ENCODE peak calls at places on chromosomes 5 and 9, in nine cellular contexts. One of them, this sample, is unnamed.

GRCh38 chr9:91220491-91221135 is 141.1 kb downstream of the AUH start:
- DNase-seq in epithelial cell of esophagus: peak; percentile 16
- DNase-seq in fibroblast of the conjunctiva: no peak
- DNase-seq in renal cortical epithelial cell: no peak
- DNase-seq in choroid plexus epithelial cell: peak; percentile 73
- DNase-seq in NCI-H1105: no peak
- DNase-seq in stimulated activated naive CD4-positive, alpha-beta T cell: no peak
- DNase-seq in GM20000: no peak
- DNase-seq in effector memory CD8-positive, alpha-beta T cell: no peak
- DNase-seq in this sample: no peak

GRCh38 chr9:32350682-32351081 is 33.8 kb upstream of the ACO1 start:
- DNase-seq in stimulated activated naive CD4-positive, alpha-beta T cell: no peak
- DNase-seq in choroid plexus epithelial cell: peak; percentile 58
- DNase-seq in effector memory CD8-positive, alpha-beta T cell: no peak
- DNase-seq in GM20000: no peak
- DNase-seq in renal cortical epithelial cell: peak; percentile 41
- DNase-seq in epithelial cell of esophagus: peak; percentile 47
- DNase-seq in NCI-H1105: peak; percentile 20
- DNase-seq in fibroblast of the conjunctiva: peak; percentile 1
- DNase-seq in this sample: peak; percentile 38

GRCh38 chr5:155154973-155155372 is 141.4 kb downstream of the KIF4B start:
- DNase-seq in GM20000: no peak
- DNase-seq in epithelial cell of esophagus: no peak
- DNase-seq in NCI-H1105: no peak
- DNase-seq in renal cortical epithelial cell: no peak
- DNase-seq in effector memory CD8-positive, alpha-beta T cell: no peak
- DNase-seq in choroid plexus epithelial cell: no peak
- DNase-seq in stimulated activated naive CD4-positive, alpha-beta T cell: no peak
- DNase-seq in fibroblast of the conjunctiva: no peak
- DNase-seq in this sample: no peak

GRCh38 chr9:15735083-15735974 is 182.5 kb downstream of the CCDC171 start:
- DNase-seq in fibroblast of the conjunctiva: peak; percentile 91
- DNase-seq in choroid plexus epithelial cell: peak; percentile 95
- DNase-seq in epithelial cell of esophagus: peak; percentile 92
- DNase-seq in stimulated activated naive CD4-positive, alpha-beta T cell: no peak
- DNase-seq in renal cortical epithelial cell: peak; percentile 90
- DNase-seq in NCI-H1105: no peak
- DNase-seq in GM20000: no peak
- DNase-seq in effector memory CD8-positive, alpha-beta T cell: no peak
- DNase-seq in this sample: peak; percentile 57

GRCh38 chr5:3904584-3904983 is 309.0 kb downstream of the IRX1 start:
- DNase-seq in GM20000: no peak
- DNase-seq in fibroblast of the conjunctiva: no peak
- DNase-seq in epithelial cell of esophagus: no peak
- DNase-seq in NCI-H1105: no peak
- DNase-seq in renal cortical epithelial cell: no peak
- DNase-seq in effector memory CD8-positive, alpha-beta T cell: no peak
- DNase-seq in choroid plexus epithelial cell: no peak
- DNase-seq in stimulated activated naive CD4-positive, alpha-beta T cell: no peak
- DNase-seq in this sample: no peak

GRCh38 chr9:4235951-4236804 is 63.7 kb downstream of the GLIS3 start:
- DNase-seq in epithelial cell of esophagus: peak; percentile 76
- DNase-seq in effector memory CD8-positive, alpha-beta T cell: no peak
- DNase-seq in stimulated activated naive CD4-positive, alpha-beta T cell: no peak
- DNase-seq in fibroblast of the conjunctiva: no peak
- DNase-seq in NCI-H1105: no peak
- DNase-seq in GM20000: peak; percentile 11
- DNase-seq in choroid plexus epithelial cell: peak; percentile 80
- DNase-seq in renal cortical epithelial cell: peak; percentile 100
- DNase-seq in this sample: peak; percentile 93

GRCh38 chr9:131951905-131952304 is 127.8 kb downstream of the MED27 start:
- DNase-seq in epithelial cell of esophagus: no peak
- DNase-seq in effector memory CD8-positive, alpha-beta T cell: no peak
- DNase-seq in renal cortical epithelial cell: no peak
- DNase-seq in GM20000: no peak
- DNase-seq in NCI-H1105: no peak
- DNase-seq in fibroblast of the conjunctiva: peak; percentile 9
- DNase-seq in choroid plexus epithelial cell: peak; percentile 63
- DNase-seq in stimulated activated naive CD4-positive, alpha-beta T cell: no peak
- DNase-seq in this sample: no peak

GRCh38 chr9:92100237-92100911 is 14.8 kb downstream of the SPTLC1 start:
- DNase-seq in effector memory CD8-positive, alpha-beta T cell: no peak
- DNase-seq in choroid plexus epithelial cell: peak; percentile 87
- DNase-seq in renal cortical epithelial cell: peak; percentile 89
- DNase-seq in fibroblast of the conjunctiva: peak; percentile 51
- DNase-seq in stimulated activated naive CD4-positive, alpha-beta T cell: no peak
- DNase-seq in NCI-H1105: no peak
- DNase-seq in GM20000: no peak
- DNase-seq in epithelial cell of esophagus: peak; percentile 93
- DNase-seq in this sample: peak; percentile 84

GRCh38 chr5:81768960-81769452 is 18.1 kb upstream of the SSBP2 start:
- DNase-seq in NCI-H1105: no peak
- DNase-seq in effector memory CD8-positive, alpha-beta T cell: no peak
- DNase-seq in epithelial cell of esophagus: peak; percentile 93
- DNase-seq in choroid plexus epithelial cell: peak; percentile 91
- DNase-seq in fibroblast of the conjunctiva: peak; percentile 79
- DNase-seq in stimulated activated naive CD4-positive, alpha-beta T cell: no peak
- DNase-seq in renal cortical epithelial cell: peak; percentile 92
- DNase-seq in GM20000: no peak
- DNase-seq in this sample: peak; percentile 78

GRCh38 chr5:40497573-40497972 is 182.1 kb upstream of the PTGER4 start:
- DNase-seq in NCI-H1105: no peak
- DNase-seq in effector memory CD8-positive, alpha-beta T cell: no peak
- DNase-seq in GM20000: no peak
- DNase-seq in epithelial cell of esophagus: peak; percentile 38
- DNase-seq in renal cortical epithelial cell: peak; percentile 44
- DNase-seq in fibroblast of the conjunctiva: no peak
- DNase-seq in choroid plexus epithelial cell: peak; percentile 65
- DNase-seq in stimulated activated naive CD4-positive, alpha-beta T cell: no peak
- DNase-seq in this sample: peak; percentile 75

GRCh38 chr9:88251903-88252302 is 113.6 kb upstream of the SPATA31C2 start:
- DNase-seq in epithelial cell of esophagus: no peak
- DNase-seq in stimulated activated naive CD4-positive, alpha-beta T cell: no peak
- DNase-seq in renal cortical epithelial cell: no peak
- DNase-seq in NCI-H1105: no peak
- DNase-seq in fibroblast of the conjunctiva: no peak
- DNase-seq in effector memory CD8-positive, alpha-beta T cell: no peak
- DNase-seq in choroid plexus epithelial cell: no peak
- DNase-seq in GM20000: no peak
- DNase-seq in this sample: no peak

GRCh38 chr9:131809941-131810344 is 70.1 kb upstream of the RAPGEF1 start:
- DNase-seq in choroid plexus epithelial cell: peak; percentile 4
- DNase-seq in fibroblast of the conjunctiva: no peak
- DNase-seq in GM20000: no peak
- DNase-seq in renal cortical epithelial cell: no peak
- DNase-seq in stimulated activated naive CD4-positive, alpha-beta T cell: no peak
- DNase-seq in effector memory CD8-positive, alpha-beta T cell: no peak
- DNase-seq in epithelial cell of esophagus: peak; percentile 52
- DNase-seq in NCI-H1105: no peak
- DNase-seq in this sample: no peak

GRCh38 chr9:35967042-35967441 is 9.1 kb upstream of the OR2S2 start:
- DNase-seq in stimulated activated naive CD4-positive, alpha-beta T cell: no peak
- DNase-seq in effector memory CD8-positive, alpha-beta T cell: no peak
- DNase-seq in fibroblast of the conjunctiva: no peak
- DNase-seq in epithelial cell of esophagus: no peak
- DNase-seq in NCI-H1105: no peak
- DNase-seq in renal cortical epithelial cell: no peak
- DNase-seq in GM20000: no peak
- DNase-seq in choroid plexus epithelial cell: no peak
- DNase-seq in this sample: no peak

GRCh38 chr9:99859395-99859980 is 37.8 kb downstream of the NR4A3 start:
- DNase-seq in stimulated activated naive CD4-positive, alpha-beta T cell: no peak
- DNase-seq in effector memory CD8-positive, alpha-beta T cell: no peak
- DNase-seq in NCI-H1105: no peak
- DNase-seq in renal cortical epithelial cell: no peak
- DNase-seq in epithelial cell of esophagus: peak; percentile 32
- DNase-seq in GM20000: no peak
- DNase-seq in fibroblast of the conjunctiva: no peak
- DNase-seq in choroid plexus epithelial cell: no peak
- DNase-seq in this sample: no peak

GRCh38 chr5:126745259-126745992 is 31.5 kb upstream of the LMNB1 start:
- DNase-seq in renal cortical epithelial cell: peak; percentile 28
- DNase-seq in choroid plexus epithelial cell: no peak
- DNase-seq in effector memory CD8-positive, alpha-beta T cell: no peak
- DNase-seq in GM20000: no peak
- DNase-seq in fibroblast of the conjunctiva: no peak
- DNase-seq in NCI-H1105: no peak
- DNase-seq in stimulated activated naive CD4-positive, alpha-beta T cell: no peak
- DNase-seq in epithelial cell of esophagus: no peak
- DNase-seq in this sample: peak; percentile 32

GRCh38 chr5:127076730-127077129 is 3.4 kb upstream of the C5orf63 start:
- DNase-seq in NCI-H1105: no peak
- DNase-seq in epithelial cell of esophagus: peak; percentile 29
- DNase-seq in fibroblast of the conjunctiva: no peak
- DNase-seq in renal cortical epithelial cell: peak; percentile 72
- DNase-seq in GM20000: no peak
- DNase-seq in stimulated activated naive CD4-positive, alpha-beta T cell: no peak
- DNase-seq in choroid plexus epithelial cell: peak; percentile 76
- DNase-seq in effector memory CD8-positive, alpha-beta T cell: no peak
- DNase-seq in this sample: peak; percentile 47

GRCh38 chr5:179278119-179278518 is 67.1 kb downstream of the ADAMTS2 start:
- DNase-seq in stimulated activated naive CD4-positive, alpha-beta T cell: no peak
- DNase-seq in NCI-H1105: no peak
- DNase-seq in effector memory CD8-positive, alpha-beta T cell: no peak
- DNase-seq in renal cortical epithelial cell: no peak
- DNase-seq in choroid plexus epithelial cell: peak; percentile 54
- DNase-seq in epithelial cell of esophagus: no peak
- DNase-seq in fibroblast of the conjunctiva: no peak
- DNase-seq in GM20000: no peak
- DNase-seq in this sample: no peak

GRCh38 chr5:134175874-134176522 is 752 bp downstream of the SKP1 start:
- DNase-seq in GM20000: no peak
- DNase-seq in fibroblast of the conjunctiva: no peak
- DNase-seq in choroid plexus epithelial cell: peak; percentile 39
- DNase-seq in renal cortical epithelial cell: peak; percentile 18
- DNase-seq in NCI-H1105: no peak
- DNase-seq in epithelial cell of esophagus: peak; percentile 44
- DNase-seq in stimulated activated naive CD4-positive, alpha-beta T cell: peak; percentile 47
- DNase-seq in effector memory CD8-positive, alpha-beta T cell: no peak
- DNase-seq in this sample: no peak

GRCh38 chr9:112911736-112912135 is 21.1 kb upstream of the SLC46A2 start:
- DNase-seq in GM20000: no peak
- DNase-seq in effector memory CD8-positive, alpha-beta T cell: no peak
- DNase-seq in NCI-H1105: no peak
- DNase-seq in renal cortical epithelial cell: no peak
- DNase-seq in epithelial cell of esophagus: no peak
- DNase-seq in choroid plexus epithelial cell: no peak
- DNase-seq in stimulated activated naive CD4-positive, alpha-beta T cell: no peak
- DNase-seq in fibroblast of the conjunctiva: no peak
- DNase-seq in this sample: no peak

GRCh38 chr9:12921621-12922020 is 146.8 kb downstream of the LURAP1L start:
- DNase-seq in NCI-H1105: no peak
- DNase-seq in stimulated activated naive CD4-positive, alpha-beta T cell: no peak
- DNase-seq in fibroblast of the conjunctiva: no peak
- DNase-seq in choroid plexus epithelial cell: peak; percentile 57
- DNase-seq in effector memory CD8-positive, alpha-beta T cell: no peak
- DNase-seq in renal cortical epithelial cell: no peak
- DNase-seq in epithelial cell of esophagus: no peak
- DNase-seq in GM20000: no peak
- DNase-seq in this sample: no peak

GRCh38 chr9:126420148-126420547 is 93.5 kb downstream of the MVB12B start:
- DNase-seq in epithelial cell of esophagus: no peak
- DNase-seq in choroid plexus epithelial cell: no peak
- DNase-seq in fibroblast of the conjunctiva: no peak
- DNase-seq in renal cortical epithelial cell: no peak
- DNase-seq in NCI-H1105: no peak
- DNase-seq in effector memory CD8-positive, alpha-beta T cell: no peak
- DNase-seq in GM20000: no peak
- DNase-seq in stimulated activated naive CD4-positive, alpha-beta T cell: no peak
- DNase-seq in this sample: no peak

GRCh38 chr5:119031905-119032304 is 39.0 kb upstream of the DMXL1 start:
- DNase-seq in choroid plexus epithelial cell: no peak
- DNase-seq in epithelial cell of esophagus: peak; percentile 57
- DNase-seq in stimulated activated naive CD4-positive, alpha-beta T cell: no peak
- DNase-seq in GM20000: peak; percentile 49
- DNase-seq in NCI-H1105: no peak
- DNase-seq in effector memory CD8-positive, alpha-beta T cell: no peak
- DNase-seq in fibroblast of the conjunctiva: no peak
- DNase-seq in renal cortical epithelial cell: peak; percentile 72
- DNase-seq in this sample: peak; percentile 17

GRCh38 chr5:134101686-134102439 is 12.6 kb upstream of the TCF7 start:
- DNase-seq in choroid plexus epithelial cell: peak; percentile 20
- DNase-seq in renal cortical epithelial cell: no peak
- DNase-seq in NCI-H1105: no peak
- DNase-seq in fibroblast of the conjunctiva: no peak
- DNase-seq in epithelial cell of esophagus: peak; percentile 28
- DNase-seq in GM20000: peak; percentile 69
- DNase-seq in effector memory CD8-positive, alpha-beta T cell: peak; percentile 80
- DNase-seq in stimulated activated naive CD4-positive, alpha-beta T cell: peak; percentile 55
- DNase-seq in this sample: no peak

GRCh38 chr5:134432677-134433359 is 21.1 kb upstream of the CDKN2AIPNL start:
- DNase-seq in effector memory CD8-positive, alpha-beta T cell: no peak
- DNase-seq in renal cortical epithelial cell: no peak
- DNase-seq in stimulated activated naive CD4-positive, alpha-beta T cell: no peak
- DNase-seq in choroid plexus epithelial cell: peak; percentile 49
- DNase-seq in NCI-H1105: no peak
- DNase-seq in fibroblast of the conjunctiva: no peak
- DNase-seq in GM20000: no peak
- DNase-seq in epithelial cell of esophagus: peak; percentile 41
- DNase-seq in this sample: no peak

GRCh38 chr5:140234590-140234989 is 59.6 kb downstream of the CYSTM1 start:
- DNase-seq in renal cortical epithelial cell: no peak
- DNase-seq in fibroblast of the conjunctiva: no peak
- DNase-seq in effector memory CD8-positive, alpha-beta T cell: no peak
- DNase-seq in choroid plexus epithelial cell: no peak
- DNase-seq in stimulated activated naive CD4-positive, alpha-beta T cell: no peak
- DNase-seq in GM20000: no peak
- DNase-seq in NCI-H1105: no peak
- DNase-seq in epithelial cell of esophagus: no peak
- DNase-seq in this sample: no peak

GRCh38 chr5:139312075-139312474 is 18.5 kb downstream of the MATR3 start:
- DNase-seq in NCI-H1105: no peak
- DNase-seq in fibroblast of the conjunctiva: no peak
- DNase-seq in renal cortical epithelial cell: no peak
- DNase-seq in GM20000: no peak
- DNase-seq in epithelial cell of esophagus: no peak
- DNase-seq in effector memory CD8-positive, alpha-beta T cell: no peak
- DNase-seq in stimulated activated naive CD4-positive, alpha-beta T cell: no peak
- DNase-seq in choroid plexus epithelial cell: no peak
- DNase-seq in this sample: no peak